ENCODE peak calls at places on chromosomes 12 and 14, in seven cellular contexts. Y, R, C, A, J, K and Z are unnamed samples.
A peak's percentile ranks its signal among the peaks of the same experiment; 100 is the strongest.

GRCh38 chr12:116183741-116184141 is 93.8 kb downstream of the MED13L start:
- DNase-seq in Y (no peak), R (no peak), C (no peak), A (no peak), J (no peak), K (peak; percentile 47), Z (no peak)

GRCh38 chr12:1201886-1202285 is 210.9 kb downstream of the ERC1 start:
- DNase-seq in Y (no peak), R (no peak), C (no peak), A (no peak), J (no peak), K (no peak), Z (no peak)

GRCh38 chr12:19140381-19141236 is 11.1 kb downstream of the PLEKHA5 start:
- DNase-seq in Y (no peak), R (no peak), C (no peak), A (no peak), J (no peak), K (no peak), Z (no peak)

GRCh38 chr14:31336646-31337045 is 83.7 kb downstream of the HEATR5A start:
- DNase-seq in Y (no peak), R (no peak), C (no peak), A (peak; percentile 96), J (no peak), K (peak; percentile 71), Z (peak; percentile 48)

GRCh38 chr14:63453443-63453936 is 89.7 kb downstream of the PPP2R5E start:
- DNase-seq in Y (no peak), R (no peak), C (no peak), A (no peak), J (peak; percentile 8), K (no peak), Z (peak; percentile 22)

GRCh38 chr12:55931780-55932545 is 1.0 kb downstream of the DGKA start:
- DNase-seq in Y (peak; percentile 80), R (peak; percentile 87), C (peak; percentile 57), A (no peak), J (peak; percentile 80), K (peak; percentile 29), Z (no peak)

GRCh38 chr14:85471744-85472143 is 58.2 kb upstream of the FLRT2 start:
- DNase-seq in Y (no peak), R (peak; percentile 85), C (peak; percentile 83), A (peak; percentile 70), J (no peak), K (peak; percentile 94), Z (peak; percentile 49)

GRCh38 chr14:90278199-90279175 is 22.1 kb downstream of the PSMC1 start:
- DNase-seq in Y (peak; percentile 49), R (peak; percentile 10), C (no peak), A (no peak), J (no peak), K (no peak), Z (no peak)

GRCh38 chr14:59018978-59019377 is 169.5 kb upstream of the DAAM1 start:
- DNase-seq in Y (no peak), R (no peak), C (no peak), A (no peak), J (no peak), K (peak; percentile 4), Z (no peak)

GRCh38 chr12:26713885-26714383 is 119.1 kb downstream of the ITPR2 start:
- DNase-seq in Y (no peak), R (no peak), C (no peak), A (no peak), J (no peak), K (no peak), Z (no peak)

GRCh38 chr12:42915426-42915825 is 325.9 kb upstream of the PRICKLE1 start:
- DNase-seq in Y (no peak), R (no peak), C (no peak), A (no peak), J (no peak), K (no peak), Z (no peak)

GRCh38 chr12:89918172-89918880 is 209.7 kb upstream of the ATP2B1 start:
- DNase-seq in Y (no peak), R (peak; percentile 47), C (no peak), A (no peak), J (no peak), K (no peak), Z (no peak)

GRCh38 chr14:51079489-51079888 is 15.4 kb downstream of the TRIM9 start:
- DNase-seq in Y (no peak), R (no peak), C (no peak), A (peak; percentile 57), J (no peak), K (no peak), Z (no peak)

GRCh38 chr12:121804417-121805111 is 755 bp downstream of the SETD1B start:
- DNase-seq in Y (no peak), R (peak; percentile 94), C (no peak), A (no peak), J (peak; percentile 45), K (no peak), Z (no peak)

GRCh38 chr12:119206348-119207075 is 27.8 kb downstream of the HSPB8 start:
- DNase-seq in Y (no peak), R (no peak), C (no peak), A (no peak), J (no peak), K (no peak), Z (no peak)
- H3K27ac ChIP-seq in Y (no peak overlapping the region), R (no peak overlapping the region), C (no peak overlapping the region), A (no peak overlapping the region), J (no peak overlapping the region), K (no peak overlapping the region), Z (no peak overlapping the region)

DNA sequence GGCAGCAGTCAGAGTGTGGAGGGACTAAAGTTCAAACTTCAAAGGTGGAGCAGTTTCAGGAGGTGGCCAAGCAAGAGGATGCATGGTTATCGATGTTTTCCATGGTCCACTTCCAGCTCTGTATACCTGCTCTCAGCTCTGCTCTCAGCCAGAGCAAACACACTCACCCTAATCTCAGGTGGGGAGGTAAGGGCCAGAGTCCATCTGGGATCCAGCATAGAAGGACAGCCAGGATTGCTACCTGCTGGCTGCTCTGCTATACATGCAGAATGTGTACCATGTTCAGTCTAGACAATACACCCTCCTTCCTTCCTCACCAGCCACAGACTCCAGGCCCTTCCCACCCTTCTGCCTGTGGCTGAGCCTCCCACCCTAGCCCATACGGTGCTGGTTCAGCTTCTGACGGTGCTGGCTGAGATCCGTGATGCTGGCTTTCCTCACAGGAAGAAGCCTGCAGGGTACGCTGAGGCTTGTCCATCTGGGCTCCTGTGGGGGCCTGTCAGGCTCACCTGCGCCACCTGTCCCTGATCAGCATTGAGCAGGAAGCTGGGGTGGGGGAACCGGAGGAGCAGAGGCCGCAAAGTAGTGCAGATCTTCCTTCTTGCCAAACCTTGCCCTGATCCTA is 2.4 kb downstream of the CBLN3 start:
- DNase-seq in Y (no peak), R (no peak), C (peak; percentile 76), A (no peak), J (no peak), K (no peak), Z (no peak)
- TF ChIP-seq CTCF in Y (no peak), R (no peak), C (no peak), A (no peak), J (no peak), K (no peak), Z (no peak)

DNA sequence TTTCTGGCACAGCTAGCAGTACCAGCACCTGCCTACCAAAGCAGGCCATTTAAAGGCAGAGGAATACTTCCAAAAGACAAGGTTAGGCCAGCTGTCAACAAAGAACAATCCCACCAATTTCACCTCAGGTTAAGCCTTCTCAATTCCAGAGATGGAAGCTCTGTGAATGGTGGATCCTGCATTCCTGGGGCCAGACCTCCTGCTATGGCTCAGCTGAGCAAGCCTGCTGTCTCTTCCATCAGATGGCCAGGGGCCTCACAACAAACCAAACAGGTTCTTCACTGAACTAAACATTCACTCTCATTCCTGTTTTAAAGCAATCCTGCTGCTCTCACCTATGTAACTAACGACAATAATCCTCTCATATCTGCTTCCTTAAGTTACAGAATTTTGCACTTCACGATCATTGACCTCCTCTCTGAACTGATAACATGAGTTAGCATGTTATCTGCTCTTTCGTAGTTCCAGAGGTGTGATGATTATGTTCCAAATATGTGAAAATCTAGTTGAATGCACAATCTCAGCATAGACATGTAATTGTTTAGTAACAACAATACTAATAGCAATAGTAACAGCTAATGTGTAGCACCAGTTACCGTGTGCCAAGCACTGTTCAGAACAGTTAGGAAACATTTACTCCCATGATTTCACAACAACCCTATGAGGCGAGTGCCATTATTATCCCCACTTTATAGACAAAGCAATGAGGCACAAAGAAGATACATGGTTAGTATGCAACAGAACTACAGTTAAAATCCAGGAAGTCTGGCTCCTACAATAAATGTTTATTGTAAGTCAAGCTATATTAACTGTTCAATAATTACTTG is 73.2 kb downstream of the SLC2A13 start:
- DNase-seq in Y (no peak), R (no peak), C (no peak), A (no peak), J (no peak), K (no peak), Z (no peak)
- H3K27ac ChIP-seq in Y (no peak overlapping the region), R (no peak overlapping the region), C (peak overlapping the region; percentile 41), A (no peak overlapping the region), J (no peak overlapping the region), K (no peak overlapping the region), Z (no peak overlapping the region)

GRCh38 chr12:65725376-65725775 is 98.9 kb upstream of the HMGA2 start:
- DNase-seq in Y (no peak), R (peak; percentile 68), C (no peak), A (no peak), J (no peak), K (peak; percentile 46), Z (peak; percentile 16)

GRCh38 chr12:65728348-65728912 is 95.9 kb upstream of the HMGA2 start:
- DNase-seq in Y (no peak), R (no peak), C (no peak), A (no peak), J (no peak), K (no peak), Z (no peak)

GRCh38 chr12:65731771-65732170 is 92.5 kb upstream of the HMGA2 start:
- DNase-seq in Y (no peak), R (no peak), C (no peak), A (no peak), J (no peak), K (no peak), Z (no peak)

GRCh38 chr12:65734226-65734625 is 90.1 kb upstream of the HMGA2 start:
- DNase-seq in Y (no peak), R (no peak), C (no peak), A (no peak), J (no peak), K (no peak), Z (no peak)

GRCh38 chr12:65728913-65729793 is 95.1 kb upstream of the HMGA2 start:
- DNase-seq in Y (no peak), R (no peak), C (no peak), A (no peak), J (peak; percentile 37), K (peak; percentile 5), Z (peak; percentile 8)
- TF ChIP-seq CTCF in Y (no peak), R (no peak), C (no peak), A (no peak), J (no peak), K (no peak), Z (no peak)

DNA sequence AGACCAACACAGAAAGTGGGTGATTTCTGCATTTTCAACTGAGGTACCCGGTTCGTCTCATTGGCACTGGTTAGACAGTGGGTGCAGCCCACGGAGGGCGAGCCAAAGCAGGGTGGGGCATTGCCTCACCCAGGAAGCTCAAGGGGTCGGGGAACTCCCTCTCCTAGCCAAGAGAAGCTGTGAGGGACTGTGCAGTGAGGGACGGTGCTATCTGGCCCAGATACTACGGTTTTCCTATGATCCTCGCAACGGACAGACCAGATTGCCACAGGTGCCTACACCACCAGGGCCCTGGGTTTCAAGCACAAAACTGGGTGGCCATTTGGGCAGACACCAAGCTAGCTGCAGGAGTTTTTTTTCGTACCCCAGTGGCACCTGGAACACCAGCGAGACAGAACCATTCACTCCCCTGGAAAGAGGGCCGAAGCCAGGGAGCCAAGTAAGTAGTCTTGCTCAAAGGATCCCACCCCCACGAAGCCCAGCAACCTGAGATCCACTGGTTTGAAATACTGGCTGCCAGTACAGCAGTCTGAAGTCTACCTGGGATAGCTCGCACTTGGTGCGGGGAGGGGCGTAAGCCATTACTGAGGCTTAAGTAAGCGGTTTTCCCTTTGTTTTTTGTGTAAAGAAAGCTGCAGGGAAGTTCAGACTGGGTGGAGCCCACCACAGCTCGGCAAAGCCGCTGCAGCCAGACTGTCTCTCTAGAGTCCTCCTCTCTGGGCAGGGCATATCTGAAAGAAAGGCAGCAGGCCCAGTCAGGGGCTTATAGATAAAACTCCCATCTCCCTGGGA is 25.5 kb upstream of the NAA30 start:
- DNase-seq in Y (no peak), R (no peak), C (no peak), A (no peak), J (no peak), K (no peak), Z (no peak)
- H3K27ac ChIP-seq in Y (no peak overlapping the region), R (no peak overlapping the region), C (no peak overlapping the region), A (no peak overlapping the region), J (no peak overlapping the region), K (no peak overlapping the region), Z (no peak overlapping the region)